ENCODE peak calls at places on chromosome 14, in six cellular contexts. P is GM12865, F is IMR-90, Q is fibroblast of the aortic adventitia, U is fibroblast of lung, B is astrocyte. N is an unnamed sample.

GRCh38 chr14:87450193-87450592 is 542.8 kb downstream of the GALC start:
- DNase-seq in P (no peak), F (no peak), Q (no peak), U (no peak), B (no peak), N (no peak)

GRCh38 chr14:69316449-69317391 is 56.8 kb downstream of the GALNT16 start:
- DNase-seq in P (no peak), F (peak; percentile 98), Q (peak; percentile 100), U (peak; percentile 98), B (peak; percentile 99), N (no peak)

GRCh38 chr14:54769955-54770863 is 132.4 kb downstream of the GCH1 start:
- DNase-seq in P (no peak), F (no peak), Q (no peak), U (no peak), B (no peak), N (no peak)

GRCh38 chr14:88951370-88951769 is 126.9 kb downstream of the TTC8 start:
- DNase-seq in P (no peak), F (no peak), Q (no peak), U (no peak), B (no peak), N (no peak)

GRCh38 chr14:77059276-77059934 is 30.9 kb upstream of the IRF2BPL start:
- DNase-seq in P (peak; percentile 41), F (peak; percentile 91), Q (peak; percentile 87), U (peak; percentile 90), B (peak; percentile 96), N (no peak)

GRCh38 chr14:47365248-47365647 is 310.2 kb downstream of the MDGA2 start:
- DNase-seq in P (no peak), F (no peak), Q (no peak), U (no peak), B (no peak), N (no peak)

GRCh38 chr14:24806061-24806678 is 172.2 kb upstream of the GZMB start:
- DNase-seq in P (peak; percentile 57), F (peak; percentile 45), Q (peak; percentile 65), U (peak; percentile 61), B (peak; percentile 13), N (no peak)

GRCh38 chr14:55271572-55272414 is 572 bp downstream of the FBXO34 start:
- DNase-seq in P (peak; percentile 84), F (peak; percentile 84), Q (peak; percentile 70), U (peak; percentile 87), B (peak; percentile 74), N (no peak)

GRCh38 chr14:51310453-51311074 is 70.5 kb downstream of the TMX1 start:
- DNase-seq in P (no peak), F (peak; percentile 77), Q (peak; percentile 84), U (peak; percentile 59), B (peak; percentile 87), N (no peak)

GRCh38 chr14:96624661-96625435 is 122.7 kb downstream of the PAPOLA start:
- DNase-seq in P (no peak), F (no peak), Q (no peak), U (no peak), B (no peak), N (no peak)

GRCh38 chr14:69636051-69636639 is 24.7 kb downstream of the SUSD6 start:
- DNase-seq in P (peak; percentile 57), F (no peak), Q (no peak), U (no peak), B (no peak), N (no peak)

GRCh38 chr14:68979722-68980552 is 835 bp upstream of the ACTN1 start:
- DNase-seq in P (no peak), F (peak; percentile 63), Q (peak; percentile 22), U (no peak), B (peak; percentile 69), N (no peak)

GRCh38 chr14:36524874-36525745 is 5.1 kb upstream of the NKX2-1 start:
- DNase-seq in P (peak; percentile 25), F (no peak), Q (no peak), U (no peak), B (no peak), N (peak; percentile 18)

GRCh38 chr14:56057071-56057865 is 60.9 kb upstream of the PELI2 start:
- DNase-seq in P (no peak), F (no peak), Q (no peak), U (no peak), B (peak; percentile 60), N (no peak)

GRCh38 chr14:50649691-50650090 is 18.4 kb downstream of the SAV1 start:
- DNase-seq in P (peak; percentile 49), F (no peak), Q (no peak), U (no peak), B (no peak), N (no peak)

GRCh38 chr14:30710870-30711269 is 88.8 kb downstream of the SCFD1 start:
- DNase-seq in P (no peak), F (peak; percentile 49), Q (peak; percentile 6), U (no peak), B (peak; percentile 10), N (no peak)

GRCh38 chr14:97408937-97409860 is 612.0 kb downstream of the VRK1 start:
- DNase-seq in P (peak; percentile 92), F (no peak), Q (no peak), U (no peak), B (no peak), N (no peak)

GRCh38 chr14:68662395-68662794 is 130.5 kb downstream of the ZFP36L1 start:
- DNase-seq in P (no peak), F (peak; percentile 16), Q (no peak), U (no peak), B (no peak), N (no peak)

GRCh38 chr14:22332671-22333407 is 256.2 kb downstream of the DAD1 start:
- DNase-seq in P (no peak), F (no peak), Q (no peak), U (peak; percentile 9), B (no peak), N (no peak)

GRCh38 chr14:95741051-95741490 is 27.1 kb upstream of the TCL1A start:
- DNase-seq in P (no peak), F (no peak), Q (no peak), U (no peak), B (no peak), N (no peak)

GRCh38 chr14:62179367-62180018 is 417.3 kb downstream of the SNAPC1 start:
- DNase-seq in P (peak; percentile 70), F (peak; percentile 91), Q (peak; percentile 95), U (peak; percentile 95), B (peak; percentile 83), N (peak; percentile 87)

GRCh38 chr14:69133206-69134125 is 19.5 kb downstream of the DCAF5 start:
- DNase-seq in P (no peak), F (peak; percentile 78), Q (peak; percentile 88), U (peak; percentile 77), B (peak; percentile 83), N (no peak)

GRCh38 chr14:54777395-54777794 is 125.2 kb downstream of the GCH1 start:
- DNase-seq in P (no peak), F (no peak), Q (no peak), U (no peak), B (no peak), N (no peak)

GRCh38 chr14:105830171-105830570 is 303.8 kb downstream of the TMEM121 start:
- DNase-seq in P (no peak), F (no peak), Q (no peak), U (no peak), B (no peak), N (no peak)

GRCh38 chr14:69654109-69654508 is 42.7 kb downstream of the SUSD6 start:
- DNase-seq in P (no peak), F (no peak), Q (no peak), U (no peak), B (no peak), N (no peak)

GRCh38 chr14:28681681-28682080 is 84.9 kb upstream of the FOXG1 start:
- DNase-seq in P (no peak), F (no peak), Q (no peak), U (no peak), B (no peak), N (no peak)

GRCh38 chr14:95547272-95547625 is 12.4 kb downstream of the GLRX5 start:
- DNase-seq in P (no peak), F (no peak), Q (no peak), U (no peak), B (no peak), N (no peak)

GRCh38 chr14:60736494-60736893 is 1.9 kb downstream of the MNAT1 start:
- DNase-seq in P (no peak), F (peak; percentile 80), Q (peak; percentile 77), U (peak; percentile 60), B (peak; percentile 81), N (no peak)
- H3K4me3 ChIP-seq in P (no peak overlapping the region), F (peak overlapping the region; percentile 29), Q (peak overlapping the region; percentile 95), U (peak overlapping the region; percentile 87), B (peak overlapping the region; percentile 99), N (peak overlapping the region; percentile 89)

DNA sequence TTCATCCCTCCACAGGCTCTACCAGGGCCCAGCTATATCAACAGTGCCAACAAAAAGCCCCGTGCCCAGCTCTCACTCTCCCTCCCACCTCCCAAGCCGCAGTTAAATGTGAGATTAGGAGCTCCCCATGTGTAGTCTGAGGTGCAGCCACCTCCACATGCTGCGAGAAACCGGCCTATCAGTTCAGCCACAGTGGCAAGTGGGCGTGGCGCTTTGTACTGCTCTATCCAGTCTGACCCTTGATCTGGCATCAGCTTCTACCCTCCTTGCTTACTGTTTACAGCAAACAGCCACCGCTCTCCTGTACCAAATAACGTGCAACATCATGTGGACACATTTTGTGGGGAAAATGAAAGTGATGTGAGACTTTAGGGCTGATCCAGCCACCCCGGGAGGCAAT is 1.7 kb downstream of the PLEK2 start:
- DNase-seq in P (no peak), F (no peak), Q (no peak), U (no peak), B (no peak), N (no peak)
- H3K4me3 ChIP-seq in P (no peak overlapping the region), F (no peak overlapping the region), Q (no peak overlapping the region), U (no peak overlapping the region), B (no peak overlapping the region), N (no peak overlapping the region)

DNA sequence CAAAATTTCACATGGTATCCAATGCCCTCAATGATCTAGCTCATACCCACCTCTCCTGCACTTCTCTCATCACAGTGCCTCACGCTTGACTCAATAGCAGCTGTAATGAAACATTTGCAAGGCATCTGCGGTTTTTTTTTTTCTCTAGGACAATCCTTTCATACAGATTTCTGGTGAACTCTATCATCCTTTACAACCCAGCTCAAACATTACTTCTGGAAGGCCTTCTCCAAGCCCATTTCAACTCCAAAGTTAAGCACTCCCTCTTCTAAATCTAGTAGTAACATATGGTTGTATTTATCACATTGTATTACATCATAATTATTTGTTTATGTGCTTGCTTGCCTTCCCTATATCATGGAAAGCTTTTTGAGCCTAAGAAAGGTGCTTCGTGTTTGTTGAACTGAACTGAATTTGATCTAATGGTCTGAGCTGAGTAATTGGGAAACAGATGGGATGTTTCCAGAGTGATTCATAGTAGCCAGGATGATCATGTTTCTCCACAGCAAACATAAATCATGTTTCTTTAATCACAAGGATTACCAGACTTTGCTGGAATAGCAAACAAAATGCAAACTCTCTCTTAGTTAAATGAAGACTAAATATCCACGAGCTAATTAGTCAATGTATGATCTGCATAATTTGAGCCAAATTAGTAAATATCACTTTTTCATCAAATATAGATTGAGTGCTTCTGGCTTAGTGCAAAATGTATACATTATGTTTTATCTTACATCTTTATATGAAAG is 14.3 kb downstream of the CFL2 start:
- DNase-seq in P (no peak), F (peak; percentile 93), Q (peak; percentile 90), U (peak; percentile 91), B (peak; percentile 92), N (no peak)
- H3K4me3 ChIP-seq in P (no peak overlapping the region), F (no peak overlapping the region), Q (no peak overlapping the region), U (peak overlapping the region; percentile 11), B (no peak overlapping the region), N (no peak overlapping the region)

DNA sequence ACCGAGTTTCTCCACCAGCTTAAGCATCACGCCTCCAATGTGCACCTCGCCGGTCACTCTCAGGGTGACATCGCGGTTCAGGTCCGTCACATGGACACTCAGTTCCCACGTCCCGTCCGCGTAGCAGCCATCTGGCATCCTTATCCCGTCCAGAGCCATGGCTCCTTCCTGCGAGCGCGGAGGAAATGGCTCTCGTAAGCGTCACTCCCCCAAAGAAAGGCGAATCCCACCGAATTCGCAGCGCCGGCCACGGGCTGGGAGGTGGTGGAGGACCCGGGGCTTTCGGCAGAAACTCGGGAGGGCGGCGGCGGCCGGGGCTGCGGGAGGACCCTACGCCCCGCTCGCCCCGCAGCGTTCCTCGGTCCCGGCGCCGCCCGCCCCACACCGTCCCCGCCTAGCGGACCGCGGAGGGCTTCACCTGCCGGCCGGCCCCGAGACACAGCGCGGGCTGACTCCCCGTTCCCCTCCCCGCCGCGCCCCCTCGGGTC is 396 bp downstream of the FERMT2 start:
- DNase-seq in P (peak; percentile 23), F (peak; percentile 29), Q (no peak), U (peak; percentile 50), B (peak; percentile 30), N (no peak)
- H3K4me3 ChIP-seq in P (peak overlapping the region; percentile 55), F (peak overlapping the region; percentile 99), Q (peak overlapping the region; percentile 99), U (peak overlapping the region; percentile 100), B (peak overlapping the region; percentile 98), N (peak overlapping the region; percentile 89)